ENCODE peak calls at places on chromosomes 12 and 14, in five cellular contexts. Q, X, V, I and G are unnamed samples.

GRCh38 chr12:54711664-54712063 is 63.5 kb upstream of the DCD start:
- DNase-seq in X (no peak), V (no peak), I (no peak), Q (no peak), G (no peak)

GRCh38 chr14:29558516-29558915 is 369.1 kb downstream of the PRKD1 start:
- DNase-seq in I (no peak), Q (no peak), V (no peak), X (no peak), G (no peak)

GRCh38 chr14:52895000-52895399 is 55.9 kb downstream of the FERMT2 start:
- DNase-seq in Q (no peak), I (no peak), X (peak; percentile 8), V (no peak), G (no peak)

GRCh38 chr12:118853634-118854033 is 127.7 kb upstream of the SRRM4 start:
- DNase-seq in I (no peak), V (no peak), Q (no peak), X (no peak), G (peak; percentile 25)

GRCh38 chr12:52055781-52056711 is 4.8 kb downstream of the NR4A1 start:
- DNase-seq in X (no peak), I (no peak), V (peak; percentile 49), Q (no peak), G (no peak)

GRCh38 chr12:131327521-131328488 is 374.1 kb downstream of the ADGRD1 start:
- DNase-seq in Q (no peak), X (no peak), I (no peak), V (no peak), G (no peak)

GRCh38 chr12:69059465-69060457 is 126.8 kb upstream of the CPM start:
- DNase-seq in V (no peak), I (no peak), Q (no peak), X (no peak), G (no peak)

GRCh38 chr12:32126720-32127119 is 20.1 kb downstream of the BICD1 start:
- DNase-seq in X (no peak), I (no peak), Q (no peak), V (no peak), G (no peak)

GRCh38 chr14:75881986-75882385 is 99.8 kb downstream of the TGFB3 start:
- DNase-seq in Q (no peak), V (no peak), I (no peak), X (no peak), G (no peak)

GRCh38 chr14:63436286-63437098 is 106.7 kb downstream of the PPP2R5E start:
- DNase-seq in Q (no peak), V (no peak), I (no peak), X (no peak), G (no peak)

GRCh38 chr12:98745578-98746391 is 100.7 kb downstream of the APAF1 start:
- DNase-seq in V (peak; percentile 30), X (peak; percentile 30), Q (no peak), I (no peak), G (no peak)